ENCODE peak calls at places on chromosome 9, in ten cellular contexts. One of them, this sample, is unnamed.
A peak's percentile ranks its signal among the peaks of the same experiment; 100 is the strongest.

GRCh38 chr9:19683715-19684114 is 105.1 kb downstream of the SLC24A2 start:
- DNase-seq in ovary: no peak
- DNase-seq in A549: no peak
- DNase-seq in endothelial cell of umbilical vein: no peak
- DNase-seq in IMR-90: no peak
- DNase-seq in spleen: no peak
- DNase-seq in stomach: no peak
- DNase-seq in body of pancreas: no peak
- DNase-seq in heart left ventricle: no peak
- DNase-seq in Peyer's patch: no peak
- DNase-seq in this sample: no peak

GRCh38 chr9:135213566-135213965 is 126.1 kb downstream of the OLFM1 start:
- DNase-seq in IMR-90: no peak
- DNase-seq in body of pancreas: no peak
- DNase-seq in spleen: no peak
- DNase-seq in endothelial cell of umbilical vein: no peak
- DNase-seq in A549: no peak
- DNase-seq in Peyer's patch: peak; percentile 12
- DNase-seq in ovary: no peak
- DNase-seq in heart left ventricle: peak; percentile 11
- DNase-seq in stomach: no peak
- DNase-seq in this sample: no peak

GRCh38 chr9:96566401-96567202 is 53.0 kb downstream of the CDC14B start:
- DNase-seq in endothelial cell of umbilical vein: no peak
- DNase-seq in ovary: peak; percentile 77
- DNase-seq in A549: peak; percentile 71
- DNase-seq in heart left ventricle: peak; percentile 77
- DNase-seq in stomach: peak; percentile 85
- DNase-seq in spleen: peak; percentile 95
- DNase-seq in IMR-90: no peak
- DNase-seq in body of pancreas: peak; percentile 87
- DNase-seq in Peyer's patch: peak; percentile 91
- DNase-seq in this sample: no peak

GRCh38 chr9:6413365-6414263 is 615 bp downstream of the UHRF2 start:
- DNase-seq in spleen: peak; percentile 93
- DNase-seq in IMR-90: no peak
- DNase-seq in Peyer's patch: peak; percentile 71
- DNase-seq in body of pancreas: peak; percentile 58
- DNase-seq in A549: no peak
- DNase-seq in heart left ventricle: no peak
- DNase-seq in stomach: peak; percentile 42
- DNase-seq in endothelial cell of umbilical vein: no peak
- DNase-seq in ovary: no peak
- DNase-seq in this sample: no peak

GRCh38 chr9:26685857-26686256 is 206.7 kb downstream of the CAAP1 start:
- DNase-seq in ovary: no peak
- DNase-seq in endothelial cell of umbilical vein: no peak
- DNase-seq in stomach: no peak
- DNase-seq in body of pancreas: no peak
- DNase-seq in IMR-90: peak; percentile 0
- DNase-seq in heart left ventricle: no peak
- DNase-seq in spleen: no peak
- DNase-seq in Peyer's patch: no peak
- DNase-seq in A549: no peak
- DNase-seq in this sample: no peak

GRCh38 chr9:75775966-75776691 is 114.3 kb upstream of the PCSK5 start:
- DNase-seq in spleen: no peak
- DNase-seq in body of pancreas: no peak
- DNase-seq in endothelial cell of umbilical vein: no peak
- DNase-seq in heart left ventricle: no peak
- DNase-seq in ovary: no peak
- DNase-seq in A549: no peak
- DNase-seq in Peyer's patch: no peak
- DNase-seq in IMR-90: no peak
- DNase-seq in stomach: no peak
- DNase-seq in this sample: no peak

GRCh38 chr9:87607859-87608258 is 110.2 kb downstream of the DAPK1 start:
- DNase-seq in body of pancreas: no peak
- DNase-seq in heart left ventricle: no peak
- DNase-seq in A549: no peak
- DNase-seq in ovary: no peak
- DNase-seq in stomach: no peak
- DNase-seq in IMR-90: no peak
- DNase-seq in Peyer's patch: no peak
- DNase-seq in spleen: no peak
- DNase-seq in endothelial cell of umbilical vein: peak; percentile 77
- DNase-seq in this sample: no peak

GRCh38 chr9:108053555-108054061 is 564.0 kb upstream of the KLF4 start:
- DNase-seq in Peyer's patch: peak; percentile 55
- DNase-seq in ovary: peak; percentile 89
- DNase-seq in A549: no peak
- DNase-seq in endothelial cell of umbilical vein: peak; percentile 75
- DNase-seq in body of pancreas: peak; percentile 77
- DNase-seq in IMR-90: peak; percentile 80
- DNase-seq in stomach: peak; percentile 73
- DNase-seq in heart left ventricle: peak; percentile 61
- DNase-seq in spleen: no peak
- DNase-seq in this sample: no peak

GRCh38 chr9:89919171-89919681 is 314.4 kb downstream of the GADD45G start:
- DNase-seq in spleen: no peak
- DNase-seq in IMR-90: no peak
- DNase-seq in body of pancreas: peak; percentile 64
- DNase-seq in endothelial cell of umbilical vein: no peak
- DNase-seq in stomach: peak; percentile 42
- DNase-seq in A549: no peak
- DNase-seq in heart left ventricle: peak; percentile 63
- DNase-seq in Peyer's patch: no peak
- DNase-seq in ovary: no peak
- DNase-seq in this sample: peak; percentile 52

GRCh38 chr9:131138676-131139075 is 13.3 kb downstream of the NUP214 start:
- DNase-seq in A549: no peak
- DNase-seq in heart left ventricle: no peak
- DNase-seq in spleen: no peak
- DNase-seq in endothelial cell of umbilical vein: no peak
- DNase-seq in ovary: no peak
- DNase-seq in stomach: no peak
- DNase-seq in body of pancreas: peak; percentile 70
- DNase-seq in IMR-90: no peak
- DNase-seq in Peyer's patch: no peak
- DNase-seq in this sample: no peak

DNA sequence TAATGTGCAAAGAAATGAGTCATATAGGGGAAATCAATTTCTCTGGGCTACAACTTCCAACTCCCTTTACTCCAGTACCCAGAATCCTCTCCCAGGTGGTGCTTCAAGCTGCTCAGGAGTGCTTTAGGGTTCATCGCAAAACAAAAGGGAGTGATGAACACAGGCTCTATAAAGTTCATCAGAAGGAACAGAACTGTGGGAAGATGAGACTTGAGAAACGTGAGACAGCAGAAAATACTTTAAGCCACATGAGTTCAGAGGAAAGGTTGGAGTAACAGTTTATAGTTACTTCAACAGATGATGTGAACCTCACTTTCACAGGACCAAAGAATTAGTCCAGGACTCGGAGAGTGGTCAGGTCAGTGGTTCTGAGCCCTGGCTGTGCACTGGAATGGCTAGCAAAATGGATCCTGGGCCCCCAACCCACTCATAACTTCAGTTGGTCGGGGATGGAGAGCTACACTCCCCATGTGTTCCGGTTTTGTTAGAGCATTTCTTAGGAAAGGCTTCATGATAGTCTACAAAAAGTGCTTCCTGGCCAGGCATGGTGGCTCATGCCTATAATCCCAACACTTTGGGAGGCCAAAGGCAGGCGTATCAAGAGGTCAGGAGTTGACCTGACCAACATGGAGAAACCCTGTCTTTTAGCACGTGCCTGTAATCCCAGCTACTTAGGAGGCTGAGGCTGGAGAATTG is 4.3 kb downstream of the RPL12 start:
- DNase-seq in endothelial cell of umbilical vein: no peak
- DNase-seq in A549: no peak
- DNase-seq in heart left ventricle: no peak
- DNase-seq in ovary: no peak
- DNase-seq in Peyer's patch: peak; percentile 23
- DNase-seq in spleen: no peak
- DNase-seq in IMR-90: no peak
- DNase-seq in stomach: no peak
- DNase-seq in body of pancreas: no peak
- DNase-seq in this sample: no peak
- TF ChIP-seq POLR2A in endothelial cell of umbilical vein: no peak
- TF ChIP-seq POLR2A in A549: no peak
- TF ChIP-seq POLR2A in heart left ventricle: no peak
- TF ChIP-seq POLR2A in ovary: no peak
- TF ChIP-seq POLR2A in Peyer's patch: no peak
- TF ChIP-seq POLR2A in spleen: no peak
- TF ChIP-seq POLR2A in IMR-90: no peak
- TF ChIP-seq POLR2A in stomach: no peak
- TF ChIP-seq POLR2A in body of pancreas: no peak
- TF ChIP-seq POLR2A in this sample: no peak

DNA sequence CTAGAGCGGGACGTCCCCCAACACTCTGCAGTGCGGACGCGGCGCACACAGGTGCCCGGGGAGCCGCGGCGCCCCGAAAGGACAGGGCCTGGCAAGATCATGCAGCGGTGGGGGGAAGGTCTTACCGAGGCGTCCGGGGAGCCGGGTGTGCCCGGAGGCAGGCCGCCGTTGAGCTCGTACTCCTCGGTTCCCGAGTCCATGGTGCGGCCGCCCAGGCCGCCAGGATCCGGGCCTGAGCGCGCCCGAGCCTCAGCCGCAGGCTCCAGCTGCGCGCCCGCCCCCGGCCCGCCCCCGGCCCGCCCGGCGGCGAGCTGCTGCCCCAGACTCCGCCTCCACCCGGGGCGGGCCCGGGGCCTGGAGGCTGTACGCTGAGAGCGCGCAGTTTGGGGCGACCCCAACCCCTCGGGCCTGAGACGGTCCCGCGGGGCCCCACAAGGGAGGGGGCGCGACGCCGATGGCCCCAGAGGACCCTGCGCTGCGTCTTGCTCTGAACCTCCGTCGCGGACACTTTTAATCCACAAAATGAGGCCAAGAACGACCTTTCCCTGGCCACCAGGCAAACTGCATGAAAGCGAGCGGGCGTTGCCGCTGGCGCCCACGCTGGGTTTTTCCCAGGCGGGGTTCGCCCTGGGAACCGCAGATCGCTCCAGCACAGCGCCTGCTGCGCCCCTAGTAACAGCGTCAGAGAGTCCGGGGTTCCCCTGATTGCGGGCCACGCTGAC is at the start of gene NINJ1:
- DNase-seq in endothelial cell of umbilical vein: peak; percentile 83
- DNase-seq in stomach: peak; percentile 79
- DNase-seq in Peyer's patch: peak; percentile 89
- DNase-seq in ovary: peak; percentile 87
- DNase-seq in body of pancreas: peak; percentile 81
- DNase-seq in heart left ventricle: peak; percentile 72
- DNase-seq in A549: peak; percentile 90
- DNase-seq in IMR-90: peak; percentile 60
- DNase-seq in spleen: peak; percentile 95
- DNase-seq in this sample: no peak
- TF ChIP-seq POLR2A in endothelial cell of umbilical vein: peak; percentile 77
- TF ChIP-seq POLR2A in stomach: no peak
- TF ChIP-seq POLR2A in Peyer's patch: peak; percentile 60
- TF ChIP-seq POLR2A in ovary: peak; percentile 78
- TF ChIP-seq POLR2A in body of pancreas: peak; percentile 89
- TF ChIP-seq POLR2A in heart left ventricle: peak; percentile 81
- TF ChIP-seq POLR2A in A549: peak; percentile 73
- TF ChIP-seq POLR2A in IMR-90: peak; percentile 94
- TF ChIP-seq POLR2A in spleen: no peak
- TF ChIP-seq POLR2A in this sample: peak; percentile 84

GRCh38 chr9:124269556-124269955 is 11.8 kb downstream of the NEK6 start:
- DNase-seq in stomach: no peak
- DNase-seq in heart left ventricle: no peak
- DNase-seq in Peyer's patch: no peak
- DNase-seq in body of pancreas: no peak
- DNase-seq in A549: no peak
- DNase-seq in ovary: no peak
- DNase-seq in spleen: no peak
- DNase-seq in IMR-90: no peak
- DNase-seq in endothelial cell of umbilical vein: no peak
- DNase-seq in this sample: no peak

GRCh38 chr9:124266139-124266825 is 8.5 kb downstream of the NEK6 start:
- DNase-seq in IMR-90: peak; percentile 67
- DNase-seq in body of pancreas: no peak
- DNase-seq in ovary: no peak
- DNase-seq in Peyer's patch: no peak
- DNase-seq in spleen: no peak
- DNase-seq in endothelial cell of umbilical vein: peak; percentile 43
- DNase-seq in A549: no peak
- DNase-seq in heart left ventricle: no peak
- DNase-seq in stomach: no peak
- DNase-seq in this sample: no peak

GRCh38 chr9:124266826-124267201 is 9.1 kb downstream of the NEK6 start:
- DNase-seq in heart left ventricle: no peak
- DNase-seq in stomach: no peak
- DNase-seq in Peyer's patch: no peak
- DNase-seq in endothelial cell of umbilical vein: no peak
- DNase-seq in spleen: no peak
- DNase-seq in body of pancreas: no peak
- DNase-seq in IMR-90: no peak
- DNase-seq in ovary: no peak
- DNase-seq in A549: no peak
- DNase-seq in this sample: no peak

GRCh38 chr9:124268248-124268647 is 10.5 kb downstream of the NEK6 start:
- DNase-seq in endothelial cell of umbilical vein: no peak
- DNase-seq in heart left ventricle: no peak
- DNase-seq in body of pancreas: no peak
- DNase-seq in stomach: no peak
- DNase-seq in ovary: no peak
- DNase-seq in IMR-90: no peak
- DNase-seq in spleen: no peak
- DNase-seq in Peyer's patch: no peak
- DNase-seq in A549: no peak
- DNase-seq in this sample: no peak

DNA sequence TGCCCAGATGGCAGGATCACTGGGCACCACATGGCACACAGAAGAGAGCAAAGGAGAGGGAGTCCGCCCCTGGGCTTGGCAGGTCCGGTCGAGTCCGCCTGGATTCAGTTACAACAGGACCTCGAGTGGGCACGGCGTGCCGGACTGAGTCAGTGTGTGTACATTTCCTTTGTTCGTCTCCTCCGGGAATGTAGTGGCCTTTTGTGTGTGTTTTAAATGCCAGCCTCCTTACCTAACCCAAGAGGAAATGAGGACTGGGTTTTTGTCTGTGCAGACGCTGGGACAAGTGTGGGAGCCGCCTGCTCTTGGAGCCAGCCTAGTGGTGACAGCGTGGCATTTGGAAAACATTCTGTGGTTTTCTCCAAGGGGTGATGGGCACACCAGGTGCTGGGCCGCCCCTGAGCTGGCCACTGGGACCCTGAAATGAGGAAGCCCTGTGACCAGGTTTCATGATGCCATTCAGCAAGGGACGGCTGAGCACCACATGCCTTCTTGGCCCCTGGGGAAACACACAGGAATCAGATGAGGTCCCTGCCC is 9.6 kb downstream of the NEK6 start:
- DNase-seq in Peyer's patch: no peak
- DNase-seq in ovary: no peak
- DNase-seq in heart left ventricle: no peak
- DNase-seq in A549: peak; percentile 56
- DNase-seq in spleen: peak; percentile 81
- DNase-seq in IMR-90: peak; percentile 85
- DNase-seq in endothelial cell of umbilical vein: peak; percentile 89
- DNase-seq in stomach: peak; percentile 91
- DNase-seq in body of pancreas: peak; percentile 65
- DNase-seq in this sample: no peak
- TF ChIP-seq POLR2A in Peyer's patch: no peak
- TF ChIP-seq POLR2A in ovary: no peak
- TF ChIP-seq POLR2A in heart left ventricle: no peak
- TF ChIP-seq POLR2A in A549: no peak
- TF ChIP-seq POLR2A in spleen: no peak
- TF ChIP-seq POLR2A in IMR-90: no peak
- TF ChIP-seq POLR2A in endothelial cell of umbilical vein: peak; percentile 79
- TF ChIP-seq POLR2A in stomach: no peak
- TF ChIP-seq POLR2A in body of pancreas: no peak
- TF ChIP-seq POLR2A in this sample: no peak

GRCh38 chr9:128254362-128254761 is 21.4 kb downstream of the GOLGA2 start:
- DNase-seq in A549: no peak
- DNase-seq in heart left ventricle: no peak
- DNase-seq in Peyer's patch: no peak
- DNase-seq in stomach: no peak
- DNase-seq in ovary: no peak
- DNase-seq in spleen: no peak
- DNase-seq in body of pancreas: no peak
- DNase-seq in IMR-90: no peak
- DNase-seq in endothelial cell of umbilical vein: no peak
- DNase-seq in this sample: no peak
- TF ChIP-seq POLR2A in A549: no peak
- TF ChIP-seq POLR2A in heart left ventricle: no peak
- TF ChIP-seq POLR2A in Peyer's patch: no peak
- TF ChIP-seq POLR2A in stomach: no peak
- TF ChIP-seq POLR2A in ovary: no peak
- TF ChIP-seq POLR2A in spleen: no peak
- TF ChIP-seq POLR2A in body of pancreas: no peak
- TF ChIP-seq POLR2A in IMR-90: no peak
- TF ChIP-seq POLR2A in endothelial cell of umbilical vein: no peak
- TF ChIP-seq POLR2A in this sample: no peak

This sample was measured in vagina.